ENCODE peak calls at places on chromosome 15, in ten cellular contexts. R, S, G, Y, M, X, I, V, A and T are unnamed samples.

GRCh38 chr15:90266485-90266884 is 1.0 kb downstream of the NGRN start:
- DNase-seq in R (no peak), S (no peak), G (peak; percentile 45), Y (peak; percentile 11), M (no peak), X (no peak), I (no peak), V (no peak), A (no peak), T (peak; percentile 27)

GRCh38 chr15:38065721-38066120 is 131.3 kb downstream of the TMCO5A start:
- DNase-seq in R (no peak), S (no peak), G (no peak), Y (no peak), M (no peak), X (no peak), I (peak; percentile 20), V (no peak), A (no peak), T (no peak)

GRCh38 chr15:39649765-39650164 is 68.9 kb downstream of the THBS1 start:
- DNase-seq in R (no peak), S (no peak), G (no peak), Y (no peak), M (no peak), X (no peak), I (no peak), V (no peak), A (no peak), T (no peak)

GRCh38 chr15:27767918-27768640 is 331.0 kb downstream of the OCA2 start:
- DNase-seq in R (no peak), S (no peak), G (no peak), Y (no peak), M (no peak), X (no peak), I (no peak), V (no peak), A (no peak), T (no peak)

GRCh38 chr15:60551147-60551780 is 72.3 kb upstream of the ICE2 start:
- DNase-seq in R (no peak), S (no peak), G (no peak), Y (no peak), M (no peak), X (no peak), I (no peak), V (no peak), A (no peak), T (no peak)

GRCh38 chr15:39462691-39463090 is 118.2 kb upstream of the THBS1 start:
- DNase-seq in R (no peak), S (no peak), G (peak; percentile 39), Y (no peak), M (no peak), X (no peak), I (no peak), V (no peak), A (no peak), T (no peak)

GRCh38 chr15:61474796-61475195 is 245.7 kb upstream of the RORA start:
- DNase-seq in R (no peak), S (no peak), G (peak; percentile 12), Y (no peak), M (no peak), X (no peak), I (no peak), V (no peak), A (no peak), T (no peak)

GRCh38 chr15:101611007-101611406 is 41.2 kb downstream of the TM2D3 start:
- DNase-seq in R (no peak), S (no peak), G (no peak), Y (no peak), M (no peak), X (no peak), I (no peak), V (no peak), A (no peak), T (no peak)

GRCh38 chr15:78778422-78778821 is 32.8 kb downstream of the ADAMTS7 start:
- DNase-seq in R (no peak), S (no peak), G (no peak), Y (no peak), M (no peak), X (no peak), I (no peak), V (no peak), A (no peak), T (no peak)